ENCODE peak calls at places on chromosomes 7 and 10, in eight cellular contexts. K is GM12891, E is stomach, H is sigmoid colon, O is HCT116, V is GM23338, G is spleen, B is vagina. P is an unnamed sample.

GRCh38 chr10:69659286-69660027 is 29.4 kb downstream of the FAM241B start:
- DNase-seq in E (no peak), G (peak), K (no peak), B (no peak), O (no peak), H (no peak), V (no peak), P (no peak)

GRCh38 chr10:71623986-71624291 is 95.6 kb downstream of the C10orf105 start:
- DNase-seq in O (no peak), B (no peak), H (no peak), G (no peak), V (no peak), K (no peak), E (no peak), P (no peak)

GRCh38 chr7:46534593-46535271 is 613.7 kb upstream of the IGFBP3 start:
- DNase-seq in E (no peak), V (peak), G (no peak), O (no peak), K (no peak), H (no peak), B (no peak), P (peak)

GRCh38 chr7:135193615-135194081 is 17.7 kb downstream of the WDR91 start:
- DNase-seq in E (no peak), V (no peak), G (no peak), B (peak), O (no peak), H (no peak), K (no peak), P (no peak)

GRCh38 chr7:10121641-10122040 is 852.0 kb upstream of the PHF14 start:
- DNase-seq in G (no peak), B (no peak), V (peak), K (no peak), H (no peak), E (no peak), O (no peak), P (no peak)

GRCh38 chr7:7770228-7770627 is 51.8 kb upstream of the RPA3 start:
- DNase-seq in E (no peak), V (no peak), K (no peak), G (no peak), H (no peak), B (no peak), O (no peak), P (no peak)

GRCh38 chr7:159105845-159106614 is 38.6 kb downstream of the VIPR2 start:
- DNase-seq in O (no peak), E (no peak), G (peak), H (peak), V (peak), K (no peak), B (no peak), P (peak)

GRCh38 chr10:115909962-115910361 is 363.0 kb downstream of the GFRA1 start:
- DNase-seq in B (no peak), G (no peak), V (no peak), E (no peak), O (no peak), K (no peak), H (no peak), P (no peak)

GRCh38 chr10:20885678-20886077 is 11.4 kb downstream of the NEBL start:
- DNase-seq in K (no peak), E (no peak), V (no peak), H (no peak), G (no peak), O (no peak), B (no peak), P (no peak)

GRCh38 chr10:55374917-55375316 is 573.9 kb upstream of the PCDH15 start:
- DNase-seq in V (no peak), O (no peak), H (no peak), B (no peak), G (no peak), E (no peak), K (no peak), P (no peak)

GRCh38 chr10:61285749-61286148 is 167.4 kb downstream of the TMEM26 start:
- DNase-seq in H (no peak), G (no peak), E (no peak), K (no peak), B (no peak), V (no peak), O (no peak), P (no peak)

GRCh38 chr10:117804470-117805011 is 242.2 kb downstream of the RAB11FIP2 start:
- DNase-seq in G (no peak), K (no peak), H (no peak), O (no peak), V (no peak), B (no peak), E (no peak), P (no peak)

GRCh38 chr10:72263613-72264241 is 10.0 kb upstream of the DDIT4 start:
- DNase-seq in H (no peak), O (no peak), G (no peak), B (no peak), E (peak), K (no peak), V (peak), P (peak)

GRCh38 chr7:127689194-127689772 is 37.3 kb downstream of the SND1 start:
- DNase-seq in B (no peak), E (no peak), V (no peak), H (no peak), K (no peak), O (no peak), G (no peak), P (no peak)

GRCh38 chr10:95404460-95404858 is 113.7 kb upstream of the PDLIM1 start:
- DNase-seq in K (no peak), O (no peak), V (no peak), G (no peak), H (no peak), E (no peak), B (no peak), P (no peak)

GRCh38 chr7:140324714-140325113 is 73.6 kb downstream of the SLC37A3 start:
- DNase-seq in O (no peak), V (no peak), H (no peak), K (no peak), G (no peak), B (no peak), E (no peak), P (no peak)

GRCh38 chr7:81641873-81642272 is 128.0 kb downstream of the HGF start:
- DNase-seq in K (no peak), V (no peak), B (no peak), E (no peak), H (no peak), G (no peak), O (no peak), P (no peak)

GRCh38 chr10:79488870-79489269 is 23.5 kb upstream of the EIF5AL1 start:
- DNase-seq in E (no peak), K (no peak), O (no peak), H (no peak), G (no peak), B (peak), V (no peak), P (no peak)

GRCh38 chr7:98467570-98468312 is 66.9 kb upstream of the BAIAP2L1 start:
- DNase-seq in E (no peak), G (no peak), V (no peak), K (no peak), H (no peak), B (no peak), O (no peak), P (no peak)

GRCh38 chr7:98472391-98473002 is 71.6 kb upstream of the BAIAP2L1 start:
- DNase-seq in H (no peak), K (no peak), E (no peak), V (no peak), O (no peak), B (no peak), G (no peak), P (no peak)

GRCh38 chr7:98474558-98474957 is 73.7 kb upstream of the BAIAP2L1 start:
- DNase-seq in V (no peak), G (no peak), H (no peak), E (no peak), B (no peak), K (no peak), O (no peak), P (no peak)

GRCh38 chr7:98469088-98469487 is 68.2 kb upstream of the BAIAP2L1 start:
- DNase-seq in B (no peak), E (no peak), H (no peak), V (no peak), O (no peak), G (no peak), K (no peak), P (no peak)

DNA sequence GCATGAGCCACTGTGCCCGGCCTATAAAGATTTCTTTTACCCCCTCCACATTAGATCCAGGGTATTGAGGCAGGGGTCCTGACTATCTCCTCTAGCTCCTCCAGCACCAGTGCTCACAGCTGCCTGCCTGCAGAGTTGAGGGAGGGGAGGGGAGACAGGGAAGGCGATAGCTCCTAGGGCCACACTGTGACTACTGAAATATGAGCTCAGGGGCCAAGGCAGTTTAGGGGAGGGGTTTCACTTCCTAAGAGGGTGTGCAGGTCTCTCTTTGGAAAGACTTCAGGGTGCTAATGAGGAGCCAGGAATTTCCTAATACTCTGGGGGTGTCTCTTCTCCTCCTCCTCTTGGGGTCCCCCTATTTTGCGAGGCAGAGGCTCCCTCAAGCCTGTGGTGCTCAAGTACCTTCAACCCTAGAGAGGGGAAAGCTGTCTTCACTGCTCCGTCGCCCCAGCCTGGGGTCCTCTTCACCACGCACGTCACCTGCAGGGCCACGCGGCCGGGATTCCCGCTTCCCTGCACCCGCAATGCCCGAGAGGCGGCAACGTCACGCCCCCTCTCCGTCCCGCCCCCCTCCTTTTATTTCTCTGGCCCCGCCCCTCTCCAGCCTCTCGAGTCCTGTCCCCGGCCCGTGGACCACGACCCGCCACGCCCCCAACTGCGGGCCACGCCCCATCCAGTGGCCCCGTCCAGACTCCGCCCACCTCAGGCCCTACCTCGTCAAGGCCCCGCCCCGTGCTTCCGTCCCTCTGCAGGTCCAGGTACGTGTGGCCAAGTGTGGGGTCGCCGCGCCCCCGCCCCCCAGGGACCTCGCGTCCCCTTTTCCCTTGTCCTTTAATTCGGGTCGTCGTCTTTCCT is 69.5 kb upstream of the BAIAP2L1 start:
- DNase-seq in H (no peak), G (no peak), V (peak), B (no peak), E (peak), K (no peak), O (no peak), P (peak)
- TF ChIP-seq POLR2AphosphoS5 in H (no peak), G (no peak), V (peak), B (no peak), E (no peak), K (no peak), O (no peak), P (no peak)

DNA sequence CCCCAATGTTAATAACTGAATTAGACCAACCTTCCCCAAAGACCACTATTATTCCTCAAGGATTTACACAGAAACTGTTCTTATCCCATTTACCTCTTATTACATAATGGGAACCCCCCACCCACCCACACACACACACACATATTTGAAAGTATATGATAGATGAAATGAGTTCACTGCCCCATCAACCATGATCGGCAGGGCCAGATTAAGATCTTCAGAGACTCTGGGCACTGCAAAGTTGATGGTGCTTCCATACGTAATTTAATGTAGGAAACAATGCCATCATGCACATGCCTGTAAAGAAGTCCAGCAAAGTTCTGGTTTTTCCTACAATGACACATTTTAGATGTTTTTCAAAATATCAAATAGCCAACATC is 35.0 kb upstream of the HERPUD2 start:
- DNase-seq in K (no peak), O (no peak), V (no peak), G (no peak), H (no peak), B (no peak), E (no peak), P (no peak)
- TF ChIP-seq POLR2AphosphoS5 in K (no peak), O (no peak), V (no peak), G (no peak), H (no peak), B (no peak), E (no peak), P (no peak)

GRCh38 chr7:91656486-91657237 is 223.8 kb downstream of the MTERF1 start:
- DNase-seq in H (no peak), B (no peak), K (no peak), O (no peak), V (no peak), E (no peak), G (no peak), P (no peak)

GRCh38 chr7:91660734-91661355 is 219.7 kb downstream of the MTERF1 start:
- DNase-seq in O (no peak), V (no peak), H (no peak), B (no peak), G (no peak), E (no peak), K (no peak), P (no peak)

GRCh38 chr7:91659096-91659495 is 221.4 kb downstream of the MTERF1 start:
- DNase-seq in E (no peak), O (no peak), H (no peak), K (no peak), V (no peak), G (no peak), B (no peak), P (no peak)

GRCh38 chr7:91655656-91656055 is 224.8 kb downstream of the MTERF1 start:
- DNase-seq in H (no peak), V (no peak), E (no peak), O (no peak), G (no peak), B (no peak), K (no peak), P (no peak)

DNA sequence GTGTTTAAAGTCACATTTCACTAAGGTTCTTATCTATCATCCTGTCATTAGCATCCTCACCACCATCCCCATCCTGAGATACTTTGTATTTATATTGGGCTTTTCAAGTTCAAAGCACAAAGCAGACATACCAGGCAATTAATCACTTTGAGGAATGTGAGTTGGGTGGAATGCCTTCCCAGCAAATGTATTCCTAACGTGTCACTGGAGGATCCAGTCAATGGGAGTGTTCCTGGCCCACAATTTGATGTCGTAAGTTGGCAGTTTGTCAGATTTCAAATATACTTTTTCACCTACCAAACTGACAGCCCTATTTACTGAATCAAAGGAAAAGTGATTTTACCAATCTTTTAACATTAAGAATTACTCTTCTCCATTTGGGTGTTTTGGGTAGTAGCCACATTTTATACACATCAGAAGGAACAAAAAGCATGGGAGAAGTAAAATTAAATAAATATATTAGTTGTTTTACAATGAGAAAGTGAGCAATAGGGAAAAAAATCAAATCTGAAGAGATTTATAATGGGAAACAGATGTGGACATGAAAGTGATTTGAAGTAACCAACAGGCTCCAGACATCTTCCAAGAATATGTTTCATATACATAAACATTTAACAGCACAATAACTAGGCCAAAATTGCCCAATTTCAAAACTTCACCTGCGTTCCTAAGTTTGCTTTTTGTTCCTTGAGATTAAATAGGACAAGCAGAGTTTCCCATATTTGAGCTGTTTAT is 222.9 kb downstream of the MTERF1 start:
- DNase-seq in G (no peak), V (peak), K (no peak), B (no peak), O (no peak), E (no peak), H (no peak), P (no peak)
- TF ChIP-seq POLR2AphosphoS5 in G (no peak), V (no peak), K (no peak), B (no peak), O (no peak), E (no peak), H (no peak), P (no peak)

GRCh38 chr7:79291498-79291865 is 162.0 kb downstream of the MAGI2 start:
- DNase-seq in H (no peak), O (no peak), G (no peak), K (no peak), B (no peak), E (no peak), V (no peak), P (no peak)

GRCh38 chr7:79296553-79297320 is 156.7 kb downstream of the MAGI2 start:
- DNase-seq in K (no peak), H (no peak), O (no peak), V (no peak), G (no peak), E (no peak), B (no peak), P (no peak)

GRCh38 chr7:79292834-79293233 is 160.6 kb downstream of the MAGI2 start:
- DNase-seq in K (no peak), E (no peak), B (no peak), O (no peak), G (no peak), H (no peak), V (no peak), P (no peak)

GRCh38 chr7:79290841-79291497 is 162.5 kb downstream of the MAGI2 start:
- DNase-seq in K (no peak), H (no peak), E (no peak), B (no peak), O (no peak), G (no peak), V (no peak), P (no peak)

DNA sequence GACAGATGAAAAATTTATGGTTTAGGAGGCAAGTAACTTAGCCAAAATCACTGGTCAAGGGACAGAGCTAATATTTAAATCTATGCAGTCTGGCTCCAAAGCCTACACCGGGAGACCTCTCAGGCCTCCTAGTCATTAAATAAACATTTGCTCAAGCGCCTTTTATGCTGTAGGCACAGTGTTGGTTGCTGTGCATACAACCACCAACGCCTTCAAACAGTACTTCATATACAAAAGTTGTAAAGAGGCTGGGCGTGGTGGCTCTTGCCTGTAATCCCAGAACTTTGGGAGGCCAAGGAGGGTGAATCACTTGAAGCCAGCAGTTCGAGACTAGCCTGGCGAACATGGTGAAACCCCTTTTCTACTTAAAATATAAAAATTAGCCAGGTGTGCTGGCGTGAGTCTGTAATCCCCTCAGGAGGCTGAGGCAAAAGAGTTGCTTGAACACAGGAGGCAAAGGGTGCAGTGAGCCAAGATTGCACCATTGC is 159.8 kb downstream of the MAGI2 start:
- DNase-seq in E (peak), K (no peak), H (no peak), V (no peak), G (no peak), O (no peak), B (no peak), P (peak)
- TF ChIP-seq POLR2AphosphoS5 in E (no peak), K (no peak), H (no peak), V (no peak), G (no peak), O (no peak), B (no peak), P (no peak)